ENCODE peak calls at places on chromosome X, in five cellular contexts. U is posterior vena cava; D is fibroblast of lung; N is activated CD8-positive, alpha-beta memory T cell treated with anti-CD3 and anti-CD28 coated beads for 1 hour; P is right atrium auricular region. X is an unnamed sample.

GRCh38 chrX:39497717-39498265 is 600.0 kb downstream of the BCOR start:
- DNase-seq in U (no peak), P (no peak), N (no peak), D (no peak), X (no peak)

GRCh38 chrX:129359269-129359668 is 164.0 kb downstream of the SMARCA1 start:
- DNase-seq in P (no peak), D (peak; percentile 24), U (no peak), N (no peak), X (peak; percentile 0)

GRCh38 chrX:107675823-107676555 is 47.7 kb downstream of the PRPS1 start:
- DNase-seq in P (no peak), U (peak; percentile 58), N (no peak), D (peak; percentile 23), X (no peak)

GRCh38 chrX:22818061-22818460 is 181.7 kb upstream of the DDX53 start:
- DNase-seq in U (no peak), D (peak; percentile 35), N (no peak), P (no peak), X (no peak)

GRCh38 chrX:361231-362145 is 25.2 kb downstream of the PPP2R3B start:
- DNase-seq in U (peak; percentile 72), D (no peak), P (no peak), N (no peak), X (no peak)

GRCh38 chrX:20224814-20225487 is 41.8 kb downstream of the RPS6KA3 start:
- DNase-seq in P (no peak), N (no peak), U (no peak), D (peak; percentile 79), X (no peak)

GRCh38 chrX:136541294-136541693 is 9.3 kb downstream of the VGLL1 start:
- DNase-seq in N (no peak), D (no peak), U (no peak), P (no peak), X (no peak)

GRCh38 chrX:75038925-75039324 is 113.7 kb upstream of the NEXMIF start:
- DNase-seq in U (no peak), D (peak; percentile 6), N (no peak), P (no peak), X (no peak)

GRCh38 chrX:1398431-1399340 is 6.8 kb upstream of the SLC25A6 start:
- DNase-seq in P (no peak), N (no peak), U (peak; percentile 67), D (no peak), X (no peak)

GRCh38 chrX:118188977-118189376 is 72.4 kb upstream of the KLHL13 start:
- DNase-seq in D (no peak), P (no peak), U (no peak), N (no peak), X (no peak)

GRCh38 chrX:155767101-155767878 is 113.9 kb upstream of the VAMP7 start:
- DNase-seq in P (no peak), N (no peak), U (no peak), D (peak; percentile 84), X (no peak)

GRCh38 chrX:39409246-39409917 is 608.1 kb downstream of the MID1IP1 start:
- DNase-seq in D (peak; percentile 40), U (no peak), P (no peak), N (no peak), X (no peak)

GRCh38 chrX:57172544-57172943 is 35.3 kb upstream of the SPIN2A start:
- DNase-seq in U (no peak), P (no peak), D (no peak), N (no peak), X (no peak)

GRCh38 chrX:2547746-2548145 is 47.0 kb upstream of the DHRSX start:
- DNase-seq in U (no peak), P (no peak), N (no peak), D (no peak), X (no peak)

GRCh38 chrX:7083468-7084396 is 63.8 kb upstream of the STS start:
- DNase-seq in P (no peak), D (peak; percentile 99), N (peak; percentile 5), U (no peak), X (no peak)

GRCh38 chrX:104347860-104348259 is 93.1 kb upstream of the ESX1 start:
- DNase-seq in P (no peak), D (peak; percentile 54), U (no peak), N (no peak), X (no peak)

GRCh38 chrX:20479896-20480295 is 213.2 kb upstream of the RPS6KA3 start:
- DNase-seq in P (no peak), D (no peak), U (no peak), N (no peak), X (no peak)

GRCh38 chrX:124217289-124218251 is 114.9 kb upstream of the TEX13D start:
- DNase-seq in P (no peak), U (no peak), N (peak; percentile 26), D (peak; percentile 67), X (no peak)

GRCh38 chrX:21638311-21638710 is 19.8 kb downstream of the KLHL34 start:
- DNase-seq in P (no peak), N (no peak), D (peak; percentile 67), U (no peak), X (no peak)

GRCh38 chrX:49262603-49263002 is 1.9 kb downstream of the FOXP3 start:
- DNase-seq in P (no peak), N (no peak), U (no peak), D (no peak), X (no peak)

GRCh38 chrX:153634832-153635231 is 12.2 kb upstream of the DUSP9 start:
- DNase-seq in N (no peak), U (peak; percentile 73), P (no peak), D (no peak), X (no peak)

GRCh38 chrX:2495595-2495994 is 5.2 kb downstream of the DHRSX start:
- DNase-seq in P (no peak), U (peak; percentile 44), D (no peak), N (no peak), X (no peak)

GRCh38 chrX:41599507-41599906 is 89.3 kb upstream of the GPR34 start:
- DNase-seq in N (no peak), D (no peak), U (no peak), P (no peak), X (no peak)

GRCh38 chrX:30308263-30309138 is 689 bp downstream of the NR0B1 start:
- DNase-seq in U (peak; percentile 75), D (no peak), P (no peak), N (no peak), X (no peak)

GRCh38 chrX:151825927-151826471 is 86.7 kb upstream of the MAGEA4 start:
- DNase-seq in N (no peak), U (no peak), P (peak; percentile 58), D (peak; percentile 91), X (no peak)

GRCh38 chrX:106862972-106863688 is 40.0 kb downstream of the RIPPLY1 start:
- DNase-seq in N (no peak), P (no peak), U (no peak), D (no peak), X (no peak)

GRCh38 chrX:119669424-119670037 is 23.4 kb downstream of the SEPTIN6 start:
- DNase-seq in P (no peak), D (peak; percentile 58), U (no peak), N (no peak), X (no peak)

GRCh38 chrX:132491191-132491590 is 2.4 kb upstream of the MBNL3 start:
- DNase-seq in N (no peak), P (no peak), D (no peak), U (no peak), X (no peak)

GRCh38 chrX:71183341-71183740 is 38.7 kb downstream of the NLGN3 start:
- DNase-seq in U (no peak), P (no peak), D (no peak), N (no peak), X (no peak)

GRCh38 chrX:13094780-13095425 is 50.5 kb upstream of the FAM9C start:
- DNase-seq in U (no peak), D (peak; percentile 76), N (no peak), P (no peak), X (no peak)